ENCODE peak calls at places on chromosomes 6 and 20, in six cellular contexts. One of them, this sample, is unnamed.

GRCh38 chr20:49916146-49917002 is 1.0 kb upstream of the SPATA2 start:
- DNase-seq in neuronal stem cell: no peak
- DNase-seq in endothelial cell of umbilical vein: peak
- DNase-seq in A549: peak
- DNase-seq in Panc1: no peak
- DNase-seq in AG09309: no peak
- DNase-seq in this sample: no peak

GRCh38 chr20:63706852-63707557 is 771 bp downstream of the ARFRP1 start:
- DNase-seq in A549: no peak
- DNase-seq in Panc1: no peak
- DNase-seq in neuronal stem cell: no peak
- DNase-seq in AG09309: no peak
- DNase-seq in endothelial cell of umbilical vein: peak
- DNase-seq in this sample: no peak

GRCh38 chr20:54510546-54511129 is 35.2 kb downstream of the DOK5 start:
- DNase-seq in neuronal stem cell: no peak
- DNase-seq in AG09309: no peak
- DNase-seq in Panc1: no peak
- DNase-seq in endothelial cell of umbilical vein: no peak
- DNase-seq in A549: no peak
- DNase-seq in this sample: no peak

GRCh38 chr20:1870792-1871550 is 24.2 kb upstream of the SIRPA start:
- DNase-seq in A549: no peak
- DNase-seq in Panc1: no peak
- DNase-seq in neuronal stem cell: no peak
- DNase-seq in endothelial cell of umbilical vein: no peak
- DNase-seq in AG09309: no peak
- DNase-seq in this sample: no peak

GRCh38 chr20:44079968-44080560 is 106.9 kb downstream of the JPH2 start:
- DNase-seq in AG09309: no peak
- DNase-seq in neuronal stem cell: no peak
- DNase-seq in endothelial cell of umbilical vein: no peak
- DNase-seq in A549: no peak
- DNase-seq in Panc1: no peak
- DNase-seq in this sample: no peak

GRCh38 chr20:37007898-37008649 is 56.6 kb upstream of the SAMHD1 start:
- DNase-seq in AG09309: no peak
- DNase-seq in endothelial cell of umbilical vein: peak
- DNase-seq in neuronal stem cell: no peak
- DNase-seq in Panc1: no peak
- DNase-seq in A549: no peak
- DNase-seq in this sample: no peak

GRCh38 chr20:45254867-45255266 is 503 bp upstream of the SLPI start:
- DNase-seq in neuronal stem cell: no peak
- DNase-seq in endothelial cell of umbilical vein: no peak
- DNase-seq in A549: peak
- DNase-seq in AG09309: peak
- DNase-seq in Panc1: no peak
- DNase-seq in this sample: peak

GRCh38 chr6:149443411-149444181 is 41.2 kb downstream of the ZC3H12D start:
- DNase-seq in endothelial cell of umbilical vein: no peak
- DNase-seq in neuronal stem cell: no peak
- DNase-seq in Panc1: no peak
- DNase-seq in AG09309: no peak
- DNase-seq in A549: no peak
- DNase-seq in this sample: no peak

GRCh38 chr6:63635165-63635562 is 438 bp upstream of the PHF3 start:
- DNase-seq in Panc1: no peak
- DNase-seq in endothelial cell of umbilical vein: no peak
- DNase-seq in AG09309: no peak
- DNase-seq in neuronal stem cell: no peak
- DNase-seq in A549: no peak
- DNase-seq in this sample: no peak

GRCh38 chr6:152595507-152595906 is 41.7 kb downstream of the SYNE1 start:
- DNase-seq in AG09309: no peak
- DNase-seq in Panc1: no peak
- DNase-seq in neuronal stem cell: no peak
- DNase-seq in A549: no peak
- DNase-seq in endothelial cell of umbilical vein: peak
- DNase-seq in this sample: no peak

GRCh38 chr6:114783083-114783482 is 440.3 kb upstream of the HS3ST5 start:
- DNase-seq in endothelial cell of umbilical vein: no peak
- DNase-seq in A549: no peak
- DNase-seq in neuronal stem cell: no peak
- DNase-seq in Panc1: no peak
- DNase-seq in AG09309: no peak
- DNase-seq in this sample: no peak

GRCh38 chr6:127966616-127967015 is 65.8 kb upstream of the THEMIS start:
- DNase-seq in endothelial cell of umbilical vein: no peak
- DNase-seq in Panc1: no peak
- DNase-seq in AG09309: peak
- DNase-seq in A549: no peak
- DNase-seq in neuronal stem cell: no peak
- DNase-seq in this sample: no peak

GRCh38 chr6:99943846-99944245 is 50.2 kb downstream of the MCHR2 start:
- DNase-seq in endothelial cell of umbilical vein: no peak
- DNase-seq in neuronal stem cell: no peak
- DNase-seq in AG09309: no peak
- DNase-seq in Panc1: no peak
- DNase-seq in A549: no peak
- DNase-seq in this sample: no peak

GRCh38 chr6:159042003-159042823 is 2.6 kb downstream of the TAGAP start:
- DNase-seq in Panc1: peak
- DNase-seq in endothelial cell of umbilical vein: peak
- DNase-seq in A549: peak
- DNase-seq in AG09309: no peak
- DNase-seq in neuronal stem cell: peak
- DNase-seq in this sample: no peak

GRCh38 chr20:45892049-45892816 is 1.1 kb downstream of the CTSA start:
- DNase-seq in endothelial cell of umbilical vein: peak
- DNase-seq in neuronal stem cell: no peak
- DNase-seq in Panc1: no peak
- DNase-seq in AG09309: no peak
- DNase-seq in A549: peak
- DNase-seq in this sample: no peak

GRCh38 chr6:13406051-13406477 is 77.7 kb upstream of the TBC1D7 start:
- DNase-seq in A549: no peak
- DNase-seq in neuronal stem cell: no peak
- DNase-seq in AG09309: no peak
- DNase-seq in endothelial cell of umbilical vein: no peak
- DNase-seq in Panc1: no peak
- DNase-seq in this sample: no peak

GRCh38 chr6:39793528-39793927 is 1.4 kb downstream of the DAAM2 start:
- DNase-seq in A549: no peak
- DNase-seq in AG09309: no peak
- DNase-seq in neuronal stem cell: no peak
- DNase-seq in endothelial cell of umbilical vein: no peak
- DNase-seq in Panc1: no peak
- DNase-seq in this sample: no peak
- H3K4me3 ChIP-seq in A549: no peak
- H3K4me3 ChIP-seq in AG09309: peak
- H3K4me3 ChIP-seq in neuronal stem cell: no peak
- H3K4me3 ChIP-seq in endothelial cell of umbilical vein: no peak
- H3K4me3 ChIP-seq in Panc1: no peak
- H3K4me3 ChIP-seq in this sample: peak

DNA sequence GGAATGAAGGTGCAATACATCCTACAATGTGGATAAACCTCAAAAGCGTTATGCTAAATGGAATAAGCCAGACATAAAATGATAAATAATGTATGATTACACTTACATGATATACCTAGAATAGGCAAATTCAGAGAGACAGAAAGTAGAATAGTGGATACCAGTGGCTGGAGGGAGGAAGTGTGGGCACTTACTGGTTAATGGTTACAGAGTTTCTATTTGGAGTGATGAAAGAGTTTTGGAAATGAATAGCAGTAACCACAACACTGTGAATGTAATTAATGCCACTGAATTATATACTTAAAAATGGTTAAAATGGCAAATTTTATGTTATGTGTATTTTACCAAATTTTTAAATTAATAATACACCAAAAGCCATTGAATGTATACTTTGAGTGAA is 71.4 kb upstream of the CST7 start:
- DNase-seq in Panc1: no peak
- DNase-seq in AG09309: no peak
- DNase-seq in A549: no peak
- DNase-seq in endothelial cell of umbilical vein: no peak
- DNase-seq in neuronal stem cell: no peak
- DNase-seq in this sample: no peak
- H3K4me3 ChIP-seq in Panc1: no peak
- H3K4me3 ChIP-seq in AG09309: no peak
- H3K4me3 ChIP-seq in A549: no peak
- H3K4me3 ChIP-seq in endothelial cell of umbilical vein: no peak
- H3K4me3 ChIP-seq in neuronal stem cell: no peak
- H3K4me3 ChIP-seq in this sample: no peak

GRCh38 chr6:6832439-6832838 is 243.9 kb downstream of the LY86 start:
- DNase-seq in A549: no peak
- DNase-seq in AG09309: no peak
- DNase-seq in Panc1: no peak
- DNase-seq in neuronal stem cell: no peak
- DNase-seq in endothelial cell of umbilical vein: no peak
- DNase-seq in this sample: no peak

GRCh38 chr6:6826961-6827360 is 238.4 kb downstream of the LY86 start:
- DNase-seq in neuronal stem cell: no peak
- DNase-seq in AG09309: no peak
- DNase-seq in endothelial cell of umbilical vein: no peak
- DNase-seq in Panc1: no peak
- DNase-seq in A549: no peak
- DNase-seq in this sample: no peak

GRCh38 chr6:6834356-6835342 is 246.1 kb downstream of the LY86 start:
- DNase-seq in A549: no peak
- DNase-seq in AG09309: no peak
- DNase-seq in Panc1: no peak
- DNase-seq in endothelial cell of umbilical vein: no peak
- DNase-seq in neuronal stem cell: no peak
- DNase-seq in this sample: no peak

GRCh38 chr6:6825986-6826901 is 237.7 kb downstream of the LY86 start:
- DNase-seq in neuronal stem cell: no peak
- DNase-seq in AG09309: no peak
- DNase-seq in endothelial cell of umbilical vein: peak
- DNase-seq in A549: no peak
- DNase-seq in Panc1: no peak
- DNase-seq in this sample: no peak

DNA sequence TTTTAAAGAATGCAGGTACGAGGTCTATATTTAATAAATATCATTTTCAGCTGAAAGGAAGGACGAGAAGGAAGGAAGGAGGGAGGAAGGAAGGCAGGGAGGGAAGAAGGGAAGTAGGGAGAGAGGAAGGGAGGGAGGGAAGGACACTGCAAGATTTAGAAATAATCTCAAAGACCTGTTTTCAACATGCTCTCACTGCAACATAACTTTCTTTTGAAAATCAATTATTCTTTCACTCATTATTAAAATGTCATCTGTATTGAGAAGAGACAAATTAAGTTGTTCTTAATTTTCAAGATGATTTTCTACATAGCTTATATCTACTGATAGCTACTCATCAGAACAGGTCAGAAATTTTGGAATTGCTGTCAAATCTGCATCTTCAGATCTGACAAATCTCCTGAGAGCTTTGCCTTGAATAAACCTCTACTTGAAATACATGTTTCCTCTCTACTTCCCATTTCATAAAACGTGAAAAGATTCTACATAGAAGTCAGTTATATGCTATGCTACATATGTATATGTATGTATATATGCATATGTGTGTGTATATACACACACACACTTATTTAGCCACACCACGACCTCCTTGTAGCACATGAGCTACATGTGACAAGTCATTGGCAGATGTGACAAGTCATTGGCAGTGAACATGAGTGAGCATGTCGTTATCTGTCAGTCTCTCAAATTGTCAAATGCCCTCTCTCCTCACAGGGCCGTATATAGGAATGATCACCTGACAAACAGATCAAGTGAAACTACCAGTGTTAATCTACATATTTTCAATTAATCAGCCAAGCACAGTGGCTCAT is 241.6 kb downstream of the LY86 start:
- DNase-seq in AG09309: no peak
- DNase-seq in A549: no peak
- DNase-seq in endothelial cell of umbilical vein: no peak
- DNase-seq in neuronal stem cell: no peak
- DNase-seq in Panc1: no peak
- DNase-seq in this sample: no peak
- H3K4me3 ChIP-seq in AG09309: no peak
- H3K4me3 ChIP-seq in A549: no peak
- H3K4me3 ChIP-seq in endothelial cell of umbilical vein: no peak
- H3K4me3 ChIP-seq in neuronal stem cell: no peak
- H3K4me3 ChIP-seq in Panc1: no peak
- H3K4me3 ChIP-seq in this sample: no peak

DNA sequence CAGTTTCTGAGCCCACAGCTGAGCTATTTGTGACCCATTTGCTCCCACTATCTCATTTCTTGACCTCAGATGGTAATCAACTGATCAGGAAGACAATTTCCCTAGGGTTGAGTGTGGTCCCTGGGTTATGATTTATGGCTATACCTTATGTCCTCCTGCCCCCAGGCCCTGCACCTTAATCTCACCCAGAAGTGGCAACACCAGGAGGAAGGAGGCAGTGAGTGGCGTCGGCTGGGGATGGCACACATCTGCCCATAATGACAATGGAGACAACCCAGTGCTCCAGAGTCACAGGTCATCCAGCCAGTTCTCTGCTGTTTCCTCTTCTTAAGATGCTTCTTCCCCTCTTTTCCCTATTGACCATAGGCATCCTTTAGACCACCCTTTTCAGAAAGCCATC is 8.1 kb downstream of the TRIM10 start:
- DNase-seq in endothelial cell of umbilical vein: no peak
- DNase-seq in A549: no peak
- DNase-seq in neuronal stem cell: no peak
- DNase-seq in Panc1: no peak
- DNase-seq in AG09309: no peak
- DNase-seq in this sample: no peak
- H3K4me3 ChIP-seq in endothelial cell of umbilical vein: no peak
- H3K4me3 ChIP-seq in A549: no peak
- H3K4me3 ChIP-seq in neuronal stem cell: no peak
- H3K4me3 ChIP-seq in Panc1: no peak
- H3K4me3 ChIP-seq in AG09309: no peak
- H3K4me3 ChIP-seq in this sample: no peak

This sample was measured in skeletal muscle cell.